ENCODE peak calls at places on chromosomes 1 and 21, in four cellular contexts. Y is stimulated activated CD8-positive, alpha-beta memory T cell treated with anti-CD3 and anti-CD28 coated beads, Interleukin-4, amount 100 ng/mL, for 1 hour; I is right cardiac atrium; J is activated T-cell treated with anti-CD3 and anti-CD28 coated beads for 1 hour. Z is an unnamed sample.

GRCh38 chr1:197967066-197967465 is 49.9 kb downstream of the LHX9 start:
- DNase-seq in Y (no peak), I (no peak), J (no peak), Z (no peak)

GRCh38 chr1:26853156-26853555 is 9.8 kb upstream of the SFN start:
- DNase-seq in Y (peak), I (peak), J (peak), Z (peak)

GRCh38 chr1:176055398-176055797 is 151.7 kb downstream of the COP1 start:
- DNase-seq in Y (no peak), I (no peak), J (no peak), Z (no peak)

GRCh38 chr1:205977348-205978014 is 25.7 kb downstream of the RAB7B start:
- DNase-seq in Y (peak), I (peak), J (peak), Z (peak)

GRCh38 chr21:29801122-29801521 is 138.7 kb downstream of the GRIK1 start:
- DNase-seq in Y (no peak), I (no peak), J (no peak), Z (no peak)

GRCh38 chr1:227065311-227065710 is 125.2 kb downstream of the COQ8A start:
- DNase-seq in Y (no peak), I (no peak), J (no peak), Z (no peak)

GRCh38 chr1:190663962-190664361 is 186.3 kb upstream of the BRINP3 start:
- DNase-seq in Y (no peak), I (no peak), J (no peak), Z (no peak)

GRCh38 chr1:206557636-206558473 is 50.5 kb downstream of the RASSF5 start:
- DNase-seq in Y (no peak), I (no peak), J (no peak), Z (peak)

GRCh38 chr1:205812271-205812877 is 624 bp downstream of the SLC41A1 start:
- DNase-seq in Y (no peak), I (no peak), J (no peak), Z (no peak)